ENCODE peak calls at places on chromosomes 11 and 22, in ten cellular contexts. One of them, this sample, is unnamed.

GRCh38 chr22:27800250-27801131 is 1.1 kb downstream of the MN1 start:
- DNase-seq in AG08396: peak
- DNase-seq in GM12878: no peak
- DNase-seq in activated naive CD4-positive, alpha-beta T cell: no peak
- DNase-seq in HS-5: no peak
- DNase-seq in activated CD4-positive, alpha-beta T cell treated with anti-CD3 and anti-CD28 coated beads, Interleukin-2, amount 50 U/mL, for 1 hour: no peak
- DNase-seq in Calu3: peak
- DNase-seq in K562: no peak
- DNase-seq in T-helper 9 cell: no peak
- DNase-seq in anterior cingulate cortex: no peak
- DNase-seq in this sample: no peak

GRCh38 chr11:130762342-130763037 is 153.8 kb downstream of the SNX19 start:
- DNase-seq in AG08396: no peak
- DNase-seq in GM12878: no peak
- DNase-seq in activated naive CD4-positive, alpha-beta T cell: no peak
- DNase-seq in HS-5: no peak
- DNase-seq in activated CD4-positive, alpha-beta T cell treated with anti-CD3 and anti-CD28 coated beads, Interleukin-2, amount 50 U/mL, for 1 hour: no peak
- DNase-seq in Calu3: no peak
- DNase-seq in K562: no peak
- DNase-seq in T-helper 9 cell: no peak
- DNase-seq in anterior cingulate cortex: no peak
- DNase-seq in this sample: no peak

GRCh38 chr11:44286268-44286880 is 23.6 kb downstream of the ALX4 start:
- DNase-seq in AG08396: peak
- DNase-seq in GM12878: peak
- DNase-seq in activated naive CD4-positive, alpha-beta T cell: peak
- DNase-seq in HS-5: no peak
- DNase-seq in activated CD4-positive, alpha-beta T cell treated with anti-CD3 and anti-CD28 coated beads, Interleukin-2, amount 50 U/mL, for 1 hour: peak
- DNase-seq in Calu3: peak
- DNase-seq in K562: peak
- DNase-seq in T-helper 9 cell: peak
- DNase-seq in anterior cingulate cortex: no peak
- DNase-seq in this sample: peak

GRCh38 chr22:11605468-11605981 is 3922.5 kb upstream of the OR11H1 start:
- DNase-seq in AG08396: no peak
- DNase-seq in GM12878: no peak
- DNase-seq in activated naive CD4-positive, alpha-beta T cell: no peak
- DNase-seq in HS-5: no peak
- DNase-seq in activated CD4-positive, alpha-beta T cell treated with anti-CD3 and anti-CD28 coated beads, Interleukin-2, amount 50 U/mL, for 1 hour: no peak
- DNase-seq in Calu3: no peak
- DNase-seq in K562: no peak
- DNase-seq in T-helper 9 cell: no peak
- DNase-seq in anterior cingulate cortex: no peak
- DNase-seq in this sample: no peak

GRCh38 chr22:49260681-49261580 is 566.7 kb downstream of the BRD1 start:
- DNase-seq in AG08396: no peak
- DNase-seq in GM12878: no peak
- DNase-seq in activated naive CD4-positive, alpha-beta T cell: no peak
- DNase-seq in HS-5: no peak
- DNase-seq in activated CD4-positive, alpha-beta T cell treated with anti-CD3 and anti-CD28 coated beads, Interleukin-2, amount 50 U/mL, for 1 hour: no peak
- DNase-seq in Calu3: no peak
- DNase-seq in K562: no peak
- DNase-seq in T-helper 9 cell: no peak
- DNase-seq in anterior cingulate cortex: no peak
- DNase-seq in this sample: no peak

GRCh38 chr22:29152045-29152380 is 53.7 kb upstream of the EMID1 start:
- DNase-seq in AG08396: no peak
- DNase-seq in GM12878: no peak
- DNase-seq in activated naive CD4-positive, alpha-beta T cell: no peak
- DNase-seq in HS-5: no peak
- DNase-seq in activated CD4-positive, alpha-beta T cell treated with anti-CD3 and anti-CD28 coated beads, Interleukin-2, amount 50 U/mL, for 1 hour: no peak
- DNase-seq in Calu3: no peak
- DNase-seq in K562: no peak
- DNase-seq in T-helper 9 cell: no peak
- DNase-seq in anterior cingulate cortex: peak
- DNase-seq in this sample: no peak

GRCh38 chr11:35485656-35486318 is 39.6 kb downstream of the PAMR1 start:
- DNase-seq in AG08396: peak
- DNase-seq in GM12878: peak
- DNase-seq in activated naive CD4-positive, alpha-beta T cell: peak
- DNase-seq in HS-5: no peak
- DNase-seq in activated CD4-positive, alpha-beta T cell treated with anti-CD3 and anti-CD28 coated beads, Interleukin-2, amount 50 U/mL, for 1 hour: peak
- DNase-seq in Calu3: peak
- DNase-seq in K562: peak
- DNase-seq in T-helper 9 cell: peak
- DNase-seq in anterior cingulate cortex: peak
- DNase-seq in this sample: peak

GRCh38 chr11:14065153-14065552 is 102.6 kb downstream of the SPON1 start:
- DNase-seq in AG08396: no peak
- DNase-seq in GM12878: no peak
- DNase-seq in activated naive CD4-positive, alpha-beta T cell: no peak
- DNase-seq in HS-5: no peak
- DNase-seq in activated CD4-positive, alpha-beta T cell treated with anti-CD3 and anti-CD28 coated beads, Interleukin-2, amount 50 U/mL, for 1 hour: no peak
- DNase-seq in Calu3: no peak
- DNase-seq in K562: no peak
- DNase-seq in T-helper 9 cell: no peak
- DNase-seq in anterior cingulate cortex: no peak
- DNase-seq in this sample: no peak

GRCh38 chr11:120908521-120909181 is 115.3 kb upstream of the TBCEL start:
- DNase-seq in AG08396: no peak
- DNase-seq in GM12878: no peak
- DNase-seq in activated naive CD4-positive, alpha-beta T cell: no peak
- DNase-seq in HS-5: no peak
- DNase-seq in activated CD4-positive, alpha-beta T cell treated with anti-CD3 and anti-CD28 coated beads, Interleukin-2, amount 50 U/mL, for 1 hour: no peak
- DNase-seq in Calu3: no peak
- DNase-seq in K562: no peak
- DNase-seq in T-helper 9 cell: no peak
- DNase-seq in anterior cingulate cortex: no peak
- DNase-seq in this sample: no peak

GRCh38 chr11:59207988-59208432 is 4.7 kb downstream of the MPEG1 start:
- DNase-seq in AG08396: peak
- DNase-seq in GM12878: peak
- DNase-seq in activated naive CD4-positive, alpha-beta T cell: no peak
- DNase-seq in HS-5: no peak
- DNase-seq in activated CD4-positive, alpha-beta T cell treated with anti-CD3 and anti-CD28 coated beads, Interleukin-2, amount 50 U/mL, for 1 hour: peak
- DNase-seq in Calu3: peak
- DNase-seq in K562: peak
- DNase-seq in T-helper 9 cell: peak
- DNase-seq in anterior cingulate cortex: no peak
- DNase-seq in this sample: peak

GRCh38 chr11:36391062-36391461 is 95.0 kb downstream of the PRR5L start:
- DNase-seq in AG08396: no peak
- DNase-seq in GM12878: no peak
- DNase-seq in activated naive CD4-positive, alpha-beta T cell: no peak
- DNase-seq in HS-5: no peak
- DNase-seq in activated CD4-positive, alpha-beta T cell treated with anti-CD3 and anti-CD28 coated beads, Interleukin-2, amount 50 U/mL, for 1 hour: no peak
- DNase-seq in Calu3: no peak
- DNase-seq in K562: no peak
- DNase-seq in T-helper 9 cell: no peak
- DNase-seq in anterior cingulate cortex: no peak
- DNase-seq in this sample: no peak

GRCh38 chr11:95076416-95076815 is 9.7 kb downstream of the SRSF8 start:
- DNase-seq in AG08396: peak
- DNase-seq in GM12878: no peak
- DNase-seq in activated naive CD4-positive, alpha-beta T cell: no peak
- DNase-seq in HS-5: no peak
- DNase-seq in activated CD4-positive, alpha-beta T cell treated with anti-CD3 and anti-CD28 coated beads, Interleukin-2, amount 50 U/mL, for 1 hour: no peak
- DNase-seq in Calu3: peak
- DNase-seq in K562: no peak
- DNase-seq in T-helper 9 cell: no peak
- DNase-seq in anterior cingulate cortex: no peak
- DNase-seq in this sample: peak

GRCh38 chr11:127307700-127308099 is 307.1 kb upstream of the KIRREL3 start:
- DNase-seq in AG08396: no peak
- DNase-seq in GM12878: no peak
- DNase-seq in activated naive CD4-positive, alpha-beta T cell: no peak
- DNase-seq in HS-5: no peak
- DNase-seq in activated CD4-positive, alpha-beta T cell treated with anti-CD3 and anti-CD28 coated beads, Interleukin-2, amount 50 U/mL, for 1 hour: no peak
- DNase-seq in Calu3: no peak
- DNase-seq in K562: no peak
- DNase-seq in T-helper 9 cell: no peak
- DNase-seq in anterior cingulate cortex: no peak
- DNase-seq in this sample: no peak

GRCh38 chr11:9895016-9895415 is 231.1 kb downstream of the SWAP70 start:
- DNase-seq in AG08396: no peak
- DNase-seq in GM12878: no peak
- DNase-seq in activated naive CD4-positive, alpha-beta T cell: no peak
- DNase-seq in HS-5: peak
- DNase-seq in activated CD4-positive, alpha-beta T cell treated with anti-CD3 and anti-CD28 coated beads, Interleukin-2, amount 50 U/mL, for 1 hour: no peak
- DNase-seq in Calu3: no peak
- DNase-seq in K562: no peak
- DNase-seq in T-helper 9 cell: no peak
- DNase-seq in anterior cingulate cortex: no peak
- DNase-seq in this sample: no peak

GRCh38 chr11:67117667-67118058 is 1.4 kb upstream of the KDM2A start:
- DNase-seq in AG08396: peak
- DNase-seq in GM12878: no peak
- DNase-seq in activated naive CD4-positive, alpha-beta T cell: peak
- DNase-seq in HS-5: no peak
- DNase-seq in activated CD4-positive, alpha-beta T cell treated with anti-CD3 and anti-CD28 coated beads, Interleukin-2, amount 50 U/mL, for 1 hour: peak
- DNase-seq in Calu3: peak
- DNase-seq in K562: no peak
- DNase-seq in T-helper 9 cell: peak
- DNase-seq in anterior cingulate cortex: no peak
- DNase-seq in this sample: no peak

GRCh38 chr11:116123739-116124138 is 619.5 kb upstream of the CADM1 start:
- DNase-seq in AG08396: no peak
- DNase-seq in GM12878: no peak
- DNase-seq in activated naive CD4-positive, alpha-beta T cell: no peak
- DNase-seq in HS-5: no peak
- DNase-seq in activated CD4-positive, alpha-beta T cell treated with anti-CD3 and anti-CD28 coated beads, Interleukin-2, amount 50 U/mL, for 1 hour: no peak
- DNase-seq in Calu3: no peak
- DNase-seq in K562: no peak
- DNase-seq in T-helper 9 cell: no peak
- DNase-seq in anterior cingulate cortex: no peak
- DNase-seq in this sample: no peak

GRCh38 chr22:30241576-30242371 is 4.8 kb downstream of the LIF start:
- DNase-seq in AG08396: no peak
- DNase-seq in GM12878: no peak
- DNase-seq in activated naive CD4-positive, alpha-beta T cell: no peak
- DNase-seq in HS-5: no peak
- DNase-seq in activated CD4-positive, alpha-beta T cell treated with anti-CD3 and anti-CD28 coated beads, Interleukin-2, amount 50 U/mL, for 1 hour: no peak
- DNase-seq in Calu3: peak
- DNase-seq in K562: no peak
- DNase-seq in T-helper 9 cell: no peak
- DNase-seq in anterior cingulate cortex: no peak
- DNase-seq in this sample: no peak

GRCh38 chr11:109971184-109971523 is 122.0 kb upstream of the ZC3H12C start:
- DNase-seq in AG08396: peak
- DNase-seq in GM12878: no peak
- DNase-seq in activated naive CD4-positive, alpha-beta T cell: no peak
- DNase-seq in HS-5: peak
- DNase-seq in activated CD4-positive, alpha-beta T cell treated with anti-CD3 and anti-CD28 coated beads, Interleukin-2, amount 50 U/mL, for 1 hour: no peak
- DNase-seq in Calu3: no peak
- DNase-seq in K562: no peak
- DNase-seq in T-helper 9 cell: no peak
- DNase-seq in anterior cingulate cortex: no peak
- DNase-seq in this sample: peak

GRCh38 chr22:24329453-24329852 is 58.8 kb downstream of the SPECC1L start:
- DNase-seq in AG08396: no peak
- DNase-seq in GM12878: no peak
- DNase-seq in activated naive CD4-positive, alpha-beta T cell: no peak
- DNase-seq in HS-5: no peak
- DNase-seq in activated CD4-positive, alpha-beta T cell treated with anti-CD3 and anti-CD28 coated beads, Interleukin-2, amount 50 U/mL, for 1 hour: no peak
- DNase-seq in Calu3: no peak
- DNase-seq in K562: no peak
- DNase-seq in T-helper 9 cell: no peak
- DNase-seq in anterior cingulate cortex: no peak
- DNase-seq in this sample: no peak

GRCh38 chr11:46718155-46719019 is 626 bp upstream of the F2 start:
- DNase-seq in AG08396: no peak
- DNase-seq in GM12878: no peak
- DNase-seq in activated naive CD4-positive, alpha-beta T cell: no peak
- DNase-seq in HS-5: no peak
- DNase-seq in activated CD4-positive, alpha-beta T cell treated with anti-CD3 and anti-CD28 coated beads, Interleukin-2, amount 50 U/mL, for 1 hour: no peak
- DNase-seq in Calu3: peak
- DNase-seq in K562: no peak
- DNase-seq in T-helper 9 cell: no peak
- DNase-seq in anterior cingulate cortex: no peak
- DNase-seq in this sample: peak

GRCh38 chr11:67614730-67615454 is 8.2 kb downstream of the NDUFV1 start:
- DNase-seq in AG08396: no peak
- DNase-seq in GM12878: no peak
- DNase-seq in activated naive CD4-positive, alpha-beta T cell: no peak
- DNase-seq in HS-5: no peak
- DNase-seq in activated CD4-positive, alpha-beta T cell treated with anti-CD3 and anti-CD28 coated beads, Interleukin-2, amount 50 U/mL, for 1 hour: no peak
- DNase-seq in Calu3: no peak
- DNase-seq in K562: no peak
- DNase-seq in T-helper 9 cell: no peak
- DNase-seq in anterior cingulate cortex: no peak
- DNase-seq in this sample: no peak

GRCh38 chr11:126102436-126102894 is 39.8 kb upstream of the CDON start:
- DNase-seq in AG08396: no peak
- DNase-seq in GM12878: peak
- DNase-seq in activated naive CD4-positive, alpha-beta T cell: no peak
- DNase-seq in HS-5: no peak
- DNase-seq in activated CD4-positive, alpha-beta T cell treated with anti-CD3 and anti-CD28 coated beads, Interleukin-2, amount 50 U/mL, for 1 hour: no peak
- DNase-seq in Calu3: no peak
- DNase-seq in K562: peak
- DNase-seq in T-helper 9 cell: no peak
- DNase-seq in anterior cingulate cortex: peak
- DNase-seq in this sample: no peak